ENCODE peak calls at places on chromosomes 13 and 19, in seven cellular contexts. Y, R, X, S, L, I and M are unnamed samples.
A peak's percentile ranks its signal among the peaks of the same experiment; 100 is the strongest.

GRCh38 chr13:27973956-27974662 is 5.0 kb upstream of the CDX2 start:
- DNase-seq in L (no peak), Y (no peak), I (no peak), S (no peak), R (peak; percentile 31), X (no peak), M (no peak)

GRCh38 chr13:19150712-19151228 is 30.9 kb downstream of the TUBA3C start:
- DNase-seq in I (no peak), X (peak; percentile 69), Y (no peak), R (no peak), L (no peak), S (no peak), M (no peak)

GRCh38 chr19:58357798-58358145 is 4.5 kb upstream of the A1BG start:
- DNase-seq in X (peak; percentile 61), R (no peak), Y (no peak), I (no peak), S (no peak), L (no peak), M (no peak)

GRCh38 chr13:113567681-113568080 is 16.9 kb upstream of the TFDP1 start:
- DNase-seq in R (no peak), L (peak; percentile 4), S (no peak), X (no peak), I (no peak), Y (no peak), M (no peak)

GRCh38 chr13:75986818-75987217 is 350.7 kb downstream of the LMO7 start:
- DNase-seq in Y (no peak), R (no peak), X (no peak), I (no peak), L (no peak), S (no peak), M (no peak)

GRCh38 chr13:106496072-106496997 is 39.1 kb downstream of the EFNB2 start:
- DNase-seq in I (no peak), L (no peak), X (no peak), Y (no peak), R (no peak), S (no peak), M (no peak)

GRCh38 chr13:44313674-44314073 is 60.0 kb upstream of the SERP2 start:
- DNase-seq in I (no peak), R (peak; percentile 31), S (no peak), Y (no peak), L (no peak), X (no peak), M (no peak)

GRCh38 chr19:22807061-22807835 is 23.3 kb upstream of the ZNF99 start:
- DNase-seq in L (no peak), X (peak; percentile 52), R (no peak), S (no peak), Y (no peak), I (no peak), M (no peak)

GRCh38 chr13:78137404-78138142 is 218.9 kb upstream of the EDNRB start:
- DNase-seq in S (peak; percentile 84), L (no peak), I (peak; percentile 65), R (no peak), Y (peak; percentile 53), X (no peak), M (no peak)

GRCh38 chr13:99796175-99796819 is 175.3 kb downstream of the ZIC5 start:
- DNase-seq in X (no peak), L (no peak), I (peak; percentile 80), Y (peak; percentile 25), S (peak; percentile 89), R (no peak), M (no peak)

GRCh38 chr19:29551774-29552173 is 26.0 kb downstream of the VSTM2B start:
- DNase-seq in R (peak; percentile 13), X (no peak), L (no peak), S (no peak), I (no peak), Y (no peak), M (no peak)

GRCh38 chr13:49300716-49301589 is 53.2 kb downstream of the CDADC1 start:
- DNase-seq in S (peak; percentile 73), L (no peak), R (peak; percentile 73), X (peak; percentile 70), I (peak; percentile 52), Y (peak; percentile 83), M (no peak)

GRCh38 chr13:49297338-49297737 is 49.6 kb downstream of the CDADC1 start:
- DNase-seq in X (no peak), Y (no peak), R (no peak), L (no peak), S (no peak), I (no peak), M (no peak)

GRCh38 chr13:49296659-49297058 is 48.9 kb downstream of the CDADC1 start:
- DNase-seq in R (no peak), L (no peak), X (no peak), Y (no peak), S (no peak), I (no peak), M (no peak)

GRCh38 chr13:49302222-49302621 is 54.5 kb downstream of the CDADC1 start:
- DNase-seq in X (no peak), R (peak; percentile 63), Y (no peak), I (no peak), S (no peak), L (no peak), M (no peak)

GRCh38 chr13:49298903-49299605 is 51.3 kb downstream of the CDADC1 start:
- DNase-seq in S (no peak), Y (no peak), R (no peak), X (no peak), I (no peak), L (no peak), M (no peak)
- H3K27ac ChIP-seq in S (no peak overlapping the region), Y (no peak overlapping the region), R (no peak overlapping the region), X (no peak overlapping the region), I (no peak overlapping the region), L (no peak overlapping the region), M (no peak overlapping the region)

DNA sequence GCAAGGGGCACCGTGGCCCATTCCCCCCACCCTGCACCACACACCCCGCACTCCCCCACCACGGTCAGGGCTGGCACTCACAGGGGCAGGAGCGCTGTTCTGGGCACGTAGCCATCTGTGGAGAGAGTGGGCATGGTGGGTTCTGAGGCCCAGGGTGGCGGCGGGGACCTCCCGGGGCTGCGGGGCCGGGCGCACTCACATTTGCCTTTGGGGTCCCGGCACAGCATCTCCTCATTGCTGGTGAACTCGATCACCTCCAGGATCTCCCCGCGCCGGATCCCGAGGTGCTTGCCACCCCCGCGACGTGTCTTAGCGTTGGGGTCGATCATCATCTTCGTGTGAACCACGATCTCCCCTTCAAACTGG is 12.1 kb downstream of the PRAM1 start:
- DNase-seq in Y (no peak), L (peak; percentile 73), S (no peak), X (no peak), I (no peak), R (no peak), M (no peak)
- H3K27ac ChIP-seq in Y (peak overlapping the region; percentile 90), L (no peak overlapping the region), S (peak overlapping the region; percentile 95), X (no peak overlapping the region), I (no peak overlapping the region), R (no peak overlapping the region), M (no peak overlapping the region)

GRCh38 chr13:110818747-110819146 is 96.1 kb downstream of the ANKRD10 start:
- DNase-seq in L (no peak), X (no peak), R (no peak), S (no peak), Y (no peak), I (no peak), M (no peak)

GRCh38 chr13:110817143-110817542 is 97.7 kb downstream of the ANKRD10 start:
- DNase-seq in L (no peak), S (no peak), Y (no peak), X (no peak), R (no peak), I (no peak), M (no peak)

GRCh38 chr13:110819203-110820014 is 95.5 kb downstream of the ANKRD10 start:
- DNase-seq in Y (peak; percentile 82), X (peak; percentile 91), R (peak; percentile 88), S (peak; percentile 82), I (peak; percentile 79), L (peak; percentile 89), M (peak; percentile 34)

GRCh38 chr13:110816500-110816899 is 98.4 kb downstream of the ANKRD10 start:
- DNase-seq in L (no peak), Y (no peak), I (no peak), X (no peak), R (peak; percentile 50), S (no peak), M (no peak)

DNA sequence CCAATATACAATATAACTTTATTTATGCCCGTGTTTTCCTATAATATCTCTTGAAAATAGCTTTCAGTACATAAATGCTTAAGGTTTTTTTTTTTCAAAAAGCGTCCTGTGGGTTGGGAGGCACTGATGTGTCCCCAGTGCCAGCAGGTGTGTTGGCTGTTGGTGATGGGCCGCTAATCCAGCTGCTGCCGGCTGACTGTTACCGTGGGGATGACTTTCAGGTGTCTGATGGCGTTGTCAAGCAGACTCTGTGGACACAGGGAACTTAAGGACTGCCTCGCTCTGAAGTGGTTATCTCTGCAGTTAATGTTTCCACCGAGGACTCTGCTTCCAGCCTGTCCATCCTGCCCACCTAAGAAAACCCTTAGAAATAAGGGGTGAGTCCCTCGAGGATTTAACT is 94.6 kb downstream of the ANKRD10 start:
- DNase-seq in S (peak; percentile 18), R (no peak), X (no peak), I (no peak), Y (no peak), L (no peak), M (no peak)
- H3K27ac ChIP-seq in S (no peak overlapping the region), R (no peak overlapping the region), X (no peak overlapping the region), I (no peak overlapping the region), Y (no peak overlapping the region), L (no peak overlapping the region), M (no peak overlapping the region)

GRCh38 chr19:893775-894090 is 449 bp downstream of the RNU6-9 start:
- DNase-seq in Y (no peak), X (peak; percentile 62), R (no peak), L (no peak), I (no peak), S (no peak), M (no peak)
- H3K27ac ChIP-seq in Y (no peak overlapping the region), X (peak overlapping the region; percentile 27), R (peak overlapping the region; percentile 82), L (no peak overlapping the region), I (no peak overlapping the region), S (no peak overlapping the region), M (peak overlapping the region; percentile 91)

GRCh38 chr19:44820648-44821609 is 12.0 kb downstream of the BCAM start:
- DNase-seq in X (peak; percentile 87), S (no peak), L (peak; percentile 89), R (peak; percentile 93), I (no peak), Y (no peak), M (peak; percentile 58)
- H3K27ac ChIP-seq in X (peak overlapping the region; percentile 79), S (no peak overlapping the region), L (peak overlapping the region; percentile 32), R (peak overlapping the region; percentile 82), I (no peak overlapping the region), Y (no peak overlapping the region), M (peak overlapping the region; percentile 95)

GRCh38 chr19:17933414-17934129 is 757 bp downstream of the CCDC124 start:
- DNase-seq in L (no peak), R (no peak), S (no peak), Y (no peak), X (no peak), I (no peak), M (no peak)
- H3K27ac ChIP-seq in L (peak overlapping the region; percentile 90), R (no peak overlapping the region), S (no peak overlapping the region), Y (peak overlapping the region; percentile 97), X (no peak overlapping the region), I (no peak overlapping the region), M (no peak overlapping the region)